ENCODE peak calls at places on chromosomes 13 and 19, in six cellular contexts. One of them, this sample, is unnamed.

GRCh38 chr13:100440756-100441421 is 147.7 kb downstream of the GGACT start:
- DNase-seq in left ventricle myocardium inferior: no peak
- DNase-seq in tibial nerve: no peak
- DNase-seq in AG04450: peak
- DNase-seq in astrocyte of the spinal cord: peak
- DNase-seq in fibroblast of lung: peak
- DNase-seq in this sample: peak

GRCh38 chr19:35557539-35558399 is 5.7 kb downstream of the ATP4A start:
- DNase-seq in astrocyte of the spinal cord: peak
- DNase-seq in left ventricle myocardium inferior: peak
- DNase-seq in AG04450: no peak
- DNase-seq in tibial nerve: no peak
- DNase-seq in fibroblast of lung: peak
- DNase-seq in this sample: peak

GRCh38 chr13:53151692-53152421 is 123.2 kb downstream of the OLFM4 start:
- DNase-seq in astrocyte of the spinal cord: no peak
- DNase-seq in AG04450: no peak
- DNase-seq in left ventricle myocardium inferior: no peak
- DNase-seq in fibroblast of lung: peak
- DNase-seq in tibial nerve: no peak
- DNase-seq in this sample: no peak

GRCh38 chr13:41007359-41008118 is 11.6 kb downstream of the ELF1 start:
- DNase-seq in tibial nerve: no peak
- DNase-seq in fibroblast of lung: peak
- DNase-seq in astrocyte of the spinal cord: no peak
- DNase-seq in left ventricle myocardium inferior: no peak
- DNase-seq in AG04450: no peak
- DNase-seq in this sample: no peak

GRCh38 chr13:28819046-28819747 is 942 bp upstream of the MTUS2 start:
- DNase-seq in astrocyte of the spinal cord: peak
- DNase-seq in tibial nerve: no peak
- DNase-seq in AG04450: no peak
- DNase-seq in fibroblast of lung: peak
- DNase-seq in left ventricle myocardium inferior: no peak
- DNase-seq in this sample: peak

GRCh38 chr19:39997595-39998216 is 846 bp downstream of the ZNF546 start:
- DNase-seq in left ventricle myocardium inferior: no peak
- DNase-seq in AG04450: no peak
- DNase-seq in fibroblast of lung: peak
- DNase-seq in tibial nerve: no peak
- DNase-seq in astrocyte of the spinal cord: no peak
- DNase-seq in this sample: peak

GRCh38 chr19:28736528-28736927 is 476.4 kb downstream of the UQCRFS1 start:
- DNase-seq in tibial nerve: no peak
- DNase-seq in fibroblast of lung: peak
- DNase-seq in astrocyte of the spinal cord: no peak
- DNase-seq in left ventricle myocardium inferior: no peak
- DNase-seq in AG04450: no peak
- DNase-seq in this sample: no peak

GRCh38 chr13:36819811-36820140 is 754 bp downstream of the RFXAP start:
- DNase-seq in left ventricle myocardium inferior: no peak
- DNase-seq in fibroblast of lung: peak
- DNase-seq in AG04450: no peak
- DNase-seq in astrocyte of the spinal cord: peak
- DNase-seq in tibial nerve: no peak
- DNase-seq in this sample: peak

GRCh38 chr19:41373993-41374392 is 2.3 kb upstream of the TMEM91 start:
- DNase-seq in tibial nerve: peak
- DNase-seq in astrocyte of the spinal cord: peak
- DNase-seq in fibroblast of lung: peak
- DNase-seq in AG04450: peak
- DNase-seq in left ventricle myocardium inferior: peak
- DNase-seq in this sample: peak

GRCh38 chr19:34274827-34275625 is 20.7 kb downstream of the GARRE1 start:
- DNase-seq in tibial nerve: no peak
- DNase-seq in astrocyte of the spinal cord: peak
- DNase-seq in fibroblast of lung: peak
- DNase-seq in left ventricle myocardium inferior: no peak
- DNase-seq in AG04450: peak
- DNase-seq in this sample: peak

GRCh38 chr19:19480688-19481087 is 34.7 kb downstream of the TSSK6 start:
- DNase-seq in tibial nerve: no peak
- DNase-seq in AG04450: no peak
- DNase-seq in left ventricle myocardium inferior: no peak
- DNase-seq in astrocyte of the spinal cord: peak
- DNase-seq in fibroblast of lung: no peak
- DNase-seq in this sample: no peak

GRCh38 chr19:38692458-38693379 is 45.3 kb downstream of the ACTN4 start:
- DNase-seq in tibial nerve: no peak
- DNase-seq in left ventricle myocardium inferior: no peak
- DNase-seq in AG04450: no peak
- DNase-seq in astrocyte of the spinal cord: no peak
- DNase-seq in fibroblast of lung: no peak
- DNase-seq in this sample: no peak

GRCh38 chr19:47541507-47541906 is 26.6 kb upstream of the NAPA start:
- DNase-seq in tibial nerve: no peak
- DNase-seq in astrocyte of the spinal cord: no peak
- DNase-seq in fibroblast of lung: no peak
- DNase-seq in AG04450: no peak
- DNase-seq in left ventricle myocardium inferior: no peak
- DNase-seq in this sample: no peak

GRCh38 chr13:53158201-53158600 is 129.6 kb downstream of the OLFM4 start:
- DNase-seq in astrocyte of the spinal cord: no peak
- DNase-seq in fibroblast of lung: no peak
- DNase-seq in tibial nerve: no peak
- DNase-seq in left ventricle myocardium inferior: no peak
- DNase-seq in AG04450: no peak
- DNase-seq in this sample: no peak

GRCh38 chr19:16066611-16067104 is 9.6 kb upstream of the TPM4 start:
- DNase-seq in tibial nerve: no peak
- DNase-seq in fibroblast of lung: peak
- DNase-seq in AG04450: no peak
- DNase-seq in astrocyte of the spinal cord: no peak
- DNase-seq in left ventricle myocardium inferior: no peak
- DNase-seq in this sample: peak

GRCh38 chr19:42370068-42370520 is 20.0 kb downstream of the CNFN start:
- DNase-seq in left ventricle myocardium inferior: no peak
- DNase-seq in tibial nerve: no peak
- DNase-seq in AG04450: no peak
- DNase-seq in fibroblast of lung: no peak
- DNase-seq in astrocyte of the spinal cord: no peak
- DNase-seq in this sample: no peak

GRCh38 chr13:30157616-30157993 is 149.7 kb downstream of the KATNAL1 start:
- DNase-seq in astrocyte of the spinal cord: no peak
- DNase-seq in left ventricle myocardium inferior: no peak
- DNase-seq in fibroblast of lung: no peak
- DNase-seq in tibial nerve: no peak
- DNase-seq in AG04450: no peak
- DNase-seq in this sample: no peak

GRCh38 chr19:15445807-15446376 is 3.9 kb downstream of the WIZ start:
- DNase-seq in left ventricle myocardium inferior: peak
- DNase-seq in fibroblast of lung: no peak
- DNase-seq in AG04450: no peak
- DNase-seq in astrocyte of the spinal cord: no peak
- DNase-seq in tibial nerve: no peak
- DNase-seq in this sample: no peak

GRCh38 chr19:11381535-11382369 is 2.4 kb downstream of the EPOR start:
- DNase-seq in fibroblast of lung: peak
- DNase-seq in AG04450: no peak
- DNase-seq in left ventricle myocardium inferior: peak
- DNase-seq in tibial nerve: no peak
- DNase-seq in astrocyte of the spinal cord: peak
- DNase-seq in this sample: peak

GRCh38 chr19:41785653-41786052 is 10.7 kb upstream of the CEACAM3 start:
- DNase-seq in AG04450: peak
- DNase-seq in tibial nerve: no peak
- DNase-seq in fibroblast of lung: peak
- DNase-seq in left ventricle myocardium inferior: no peak
- DNase-seq in astrocyte of the spinal cord: peak
- DNase-seq in this sample: peak

GRCh38 chr13:79282976-79283375 is 123.1 kb downstream of the RBM26 start:
- DNase-seq in fibroblast of lung: peak
- DNase-seq in astrocyte of the spinal cord: no peak
- DNase-seq in tibial nerve: no peak
- DNase-seq in left ventricle myocardium inferior: no peak
- DNase-seq in AG04450: no peak
- DNase-seq in this sample: no peak

GRCh38 chr13:27079421-27079958 is 92.1 kb downstream of the USP12 start:
- DNase-seq in tibial nerve: no peak
- DNase-seq in left ventricle myocardium inferior: no peak
- DNase-seq in fibroblast of lung: peak
- DNase-seq in astrocyte of the spinal cord: peak
- DNase-seq in AG04450: peak
- DNase-seq in this sample: peak

GRCh38 chr19:57935731-57936130 is 529 bp upstream of the ZNF418 start:
- DNase-seq in astrocyte of the spinal cord: no peak
- DNase-seq in AG04450: no peak
- DNase-seq in left ventricle myocardium inferior: no peak
- DNase-seq in fibroblast of lung: no peak
- DNase-seq in tibial nerve: no peak
- DNase-seq in this sample: no peak

GRCh38 chr13:74485757-74486156 is 351.6 kb upstream of the KLF12 start:
- DNase-seq in tibial nerve: no peak
- DNase-seq in astrocyte of the spinal cord: no peak
- DNase-seq in fibroblast of lung: no peak
- DNase-seq in left ventricle myocardium inferior: no peak
- DNase-seq in AG04450: no peak
- DNase-seq in this sample: no peak

GRCh38 chr13:73966331-73966730 is 167.9 kb downstream of the KLF12 start:
- DNase-seq in left ventricle myocardium inferior: no peak
- DNase-seq in fibroblast of lung: no peak
- DNase-seq in tibial nerve: no peak
- DNase-seq in astrocyte of the spinal cord: no peak
- DNase-seq in AG04450: no peak
- DNase-seq in this sample: no peak

GRCh38 chr19:29519146-29519545 is 6.6 kb upstream of the VSTM2B start:
- DNase-seq in fibroblast of lung: no peak
- DNase-seq in AG04450: no peak
- DNase-seq in tibial nerve: no peak
- DNase-seq in left ventricle myocardium inferior: no peak
- DNase-seq in astrocyte of the spinal cord: no peak
- DNase-seq in this sample: no peak

GRCh38 chr19:43997631-43998290 is 5.0 kb upstream of the ZNF230 start:
- DNase-seq in left ventricle myocardium inferior: no peak
- DNase-seq in astrocyte of the spinal cord: peak
- DNase-seq in AG04450: no peak
- DNase-seq in fibroblast of lung: no peak
- DNase-seq in tibial nerve: no peak
- DNase-seq in this sample: peak

DNA sequence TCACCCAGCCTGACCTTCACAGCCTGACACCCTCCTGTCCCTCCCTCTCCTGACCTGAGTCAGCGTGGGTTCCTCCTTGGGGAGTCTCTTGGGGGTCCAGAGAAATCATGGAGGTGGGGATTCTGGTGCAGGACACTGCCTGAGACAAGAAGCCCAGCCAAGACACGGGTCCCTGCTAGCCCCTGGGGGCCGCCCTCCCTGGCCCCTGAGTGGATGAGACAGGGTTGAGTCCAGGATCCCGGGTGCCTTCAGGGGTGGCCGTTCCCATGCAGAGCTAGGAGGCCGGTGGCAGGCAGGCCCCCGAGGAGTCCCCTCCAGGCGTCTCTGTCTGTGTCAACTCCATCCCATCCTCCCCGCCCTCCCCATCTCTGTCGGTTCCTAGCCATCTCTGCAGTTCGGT is 1.6 kb downstream of the MAP2K7 start:
- DNase-seq in fibroblast of lung: no peak
- DNase-seq in AG04450: no peak
- DNase-seq in left ventricle myocardium inferior: no peak
- DNase-seq in astrocyte of the spinal cord: no peak
- DNase-seq in tibial nerve: no peak
- DNase-seq in this sample: no peak
- H3K4me3 ChIP-seq in fibroblast of lung: no peak
- H3K4me3 ChIP-seq in AG04450: peak
- H3K4me3 ChIP-seq in left ventricle myocardium inferior: peak
- H3K4me3 ChIP-seq in astrocyte of the spinal cord: no peak
- H3K4me3 ChIP-seq in tibial nerve: no peak
- H3K4me3 ChIP-seq in this sample: peak

GRCh38 chr13:48646791-48647190 is 6.9 kb upstream of the CYSLTR2 start:
- DNase-seq in AG04450: no peak
- DNase-seq in tibial nerve: no peak
- DNase-seq in left ventricle myocardium inferior: no peak
- DNase-seq in astrocyte of the spinal cord: no peak
- DNase-seq in fibroblast of lung: no peak
- DNase-seq in this sample: no peak

GRCh38 chr13:48644951-48645350 is 8.8 kb upstream of the CYSLTR2 start:
- DNase-seq in astrocyte of the spinal cord: no peak
- DNase-seq in AG04450: no peak
- DNase-seq in left ventricle myocardium inferior: no peak
- DNase-seq in tibial nerve: no peak
- DNase-seq in fibroblast of lung: no peak
- DNase-seq in this sample: no peak

GRCh38 chr13:48648446-48648845 is 5.3 kb upstream of the CYSLTR2 start:
- DNase-seq in astrocyte of the spinal cord: no peak
- DNase-seq in fibroblast of lung: no peak
- DNase-seq in left ventricle myocardium inferior: no peak
- DNase-seq in AG04450: no peak
- DNase-seq in tibial nerve: no peak
- DNase-seq in this sample: no peak

GRCh38 chr13:48645845-48646244 is 7.9 kb upstream of the CYSLTR2 start:
- DNase-seq in fibroblast of lung: no peak
- DNase-seq in left ventricle myocardium inferior: no peak
- DNase-seq in AG04450: no peak
- DNase-seq in tibial nerve: no peak
- DNase-seq in astrocyte of the spinal cord: no peak
- DNase-seq in this sample: no peak

DNA sequence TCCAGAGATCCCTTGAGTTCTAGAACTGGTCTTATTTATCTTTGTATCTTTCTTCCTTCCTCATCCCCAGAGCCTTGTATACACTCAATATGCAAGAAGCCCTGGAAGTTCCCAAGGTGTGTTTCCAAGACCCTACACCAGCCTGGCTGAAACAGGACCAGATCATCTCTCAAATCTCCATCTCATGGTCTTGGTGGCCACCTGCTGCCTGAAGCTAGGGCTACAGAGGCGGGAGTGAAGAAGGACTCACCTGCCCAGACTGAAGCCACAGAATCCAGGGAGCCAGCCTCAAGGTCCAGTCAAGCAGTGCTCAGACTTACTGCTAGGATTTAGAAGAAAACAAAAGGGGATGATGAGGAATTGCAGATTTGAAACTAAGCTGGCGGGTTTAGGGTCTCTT is 6.1 kb upstream of the CYSLTR2 start:
- DNase-seq in astrocyte of the spinal cord: no peak
- DNase-seq in fibroblast of lung: no peak
- DNase-seq in tibial nerve: no peak
- DNase-seq in left ventricle myocardium inferior: no peak
- DNase-seq in AG04450: no peak
- DNase-seq in this sample: no peak
- TF ChIP-seq CTCF in astrocyte of the spinal cord: no peak
- TF ChIP-seq CTCF in fibroblast of lung: no peak
- TF ChIP-seq CTCF in tibial nerve: no peak
- TF ChIP-seq CTCF in left ventricle myocardium inferior: peak
- TF ChIP-seq CTCF in AG04450: no peak
- TF ChIP-seq CTCF in this sample: no peak

GRCh38 chr19:49450405-49450804 is 1.2 kb downstream of the PIH1D1 start:
- DNase-seq in fibroblast of lung: no peak
- DNase-seq in AG04450: no peak
- DNase-seq in astrocyte of the spinal cord: no peak
- DNase-seq in tibial nerve: no peak
- DNase-seq in left ventricle myocardium inferior: no peak
- DNase-seq in this sample: no peak
- H3K4me3 ChIP-seq in fibroblast of lung: peak
- H3K4me3 ChIP-seq in AG04450: peak
- H3K4me3 ChIP-seq in astrocyte of the spinal cord: peak
- H3K4me3 ChIP-seq in tibial nerve: peak
- H3K4me3 ChIP-seq in left ventricle myocardium inferior: peak
- H3K4me3 ChIP-seq in this sample: no peak

GRCh38 chr19:45927565-45928261 is 13.1 kb upstream of the NANOS2 start:
- DNase-seq in fibroblast of lung: peak
- DNase-seq in left ventricle myocardium inferior: peak
- DNase-seq in tibial nerve: peak
- DNase-seq in astrocyte of the spinal cord: peak
- DNase-seq in AG04450: peak
- DNase-seq in this sample: peak
- TF ChIP-seq CTCF in fibroblast of lung: no peak
- TF ChIP-seq CTCF in left ventricle myocardium inferior: peak
- TF ChIP-seq CTCF in tibial nerve: no peak
- TF ChIP-seq CTCF in astrocyte of the spinal cord: no peak
- TF ChIP-seq CTCF in AG04450: no peak
- TF ChIP-seq CTCF in this sample: peak